ENCODE peak calls at places on chromosome 19, in five cellular contexts. C is Peyer's patch, H is heart right ventricle, J is cardiac muscle cell, W is H9. L is an unnamed sample.

GRCh38 chr19:50921391-50922315 is 10.5 kb upstream of the KLK4 start:
- DNase-seq in W (no peak), C (no peak), H (no peak), J (no peak), L (no peak)

GRCh38 chr19:47765522-47766358 is 12.8 kb upstream of the SELENOW start:
- DNase-seq in J (peak; percentile 72), C (no peak), H (peak; percentile 80), W (peak; percentile 87), L (peak; percentile 75)

GRCh38 chr19:47176071-47176626 is 45.5 kb downstream of the SAE1 start:
- DNase-seq in C (no peak), J (peak; percentile 65), H (no peak), W (no peak), L (no peak)

GRCh38 chr19:1026189-1027019 is at the start of gene CNN2:
- DNase-seq in H (peak; percentile 82), C (peak; percentile 82), W (peak; percentile 87), J (peak; percentile 91), L (peak; percentile 84)

GRCh38 chr19:19661141-19661674 is 2.3 kb downstream of the ATP13A1 start:
- DNase-seq in J (no peak), W (peak; percentile 24), H (no peak), C (no peak), L (no peak)

GRCh38 chr19:57778358-57778757 is 8.9 kb downstream of the ZNF586 start:
- DNase-seq in W (no peak), C (no peak), J (no peak), H (no peak), L (no peak)

GRCh38 chr19:58560007-58560887 is 1.8 kb upstream of the UBE2M start:
- DNase-seq in W (no peak), J (no peak), H (no peak), C (no peak), L (peak; percentile 13)

GRCh38 chr19:50899549-50899948 is 11.6 kb downstream of the KLK4 start:
- DNase-seq in H (no peak), J (no peak), C (no peak), W (no peak), L (no peak)

GRCh38 chr19:13094285-13094595 is 8.4 kb downstream of the LYL1 start:
- DNase-seq in H (peak; percentile 46), C (no peak), W (no peak), J (no peak), L (no peak)

GRCh38 chr19:5823579-5824281 is 15.8 kb downstream of the FUT6 start:
- DNase-seq in H (no peak), C (no peak), J (no peak), W (peak; percentile 74), L (no peak)

GRCh38 chr19:2719910-2720776 is 1.0 kb downstream of the DIRAS1 start:
- DNase-seq in J (peak; percentile 17), W (peak; percentile 63), H (peak; percentile 50), C (no peak), L (peak; percentile 60)

GRCh38 chr19:19606021-19606420 is 12.5 kb downstream of the PBX4 start:
- DNase-seq in J (no peak), W (no peak), C (no peak), H (no peak), L (no peak)

GRCh38 chr19:50268046-50268445 is 61.1 kb downstream of the KCNC3 start:
- DNase-seq in J (peak; percentile 13), W (no peak), H (no peak), C (no peak), L (no peak)

DNA sequence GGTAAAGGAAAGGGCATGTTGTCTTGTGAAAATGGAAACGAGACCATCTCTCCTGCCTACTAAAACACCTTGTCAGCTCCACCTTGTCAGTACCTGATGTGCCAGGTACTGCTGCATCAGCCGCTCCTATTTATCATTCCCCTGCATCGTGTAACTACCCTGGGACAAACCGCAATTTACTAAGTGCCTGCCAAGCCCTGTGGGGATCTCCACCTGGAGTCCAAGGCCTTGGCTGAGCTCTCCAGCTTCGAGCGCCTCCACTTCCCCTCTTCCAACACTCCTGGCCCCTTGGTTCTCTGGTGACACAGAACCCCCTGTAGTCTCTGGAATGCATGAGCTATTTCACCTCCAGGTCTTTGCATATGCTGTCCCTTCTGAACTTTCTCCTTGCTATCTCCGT is 25.9 kb upstream of the CCNP start:
- DNase-seq in H (no peak), C (no peak), W (peak; percentile 55), J (no peak), L (no peak)
- TF ChIP-seq CTCF in H (no peak), C (no peak), W (no peak), J (no peak), L (no peak)

GRCh38 chr19:38060346-38060745 is 153.3 kb downstream of the SIPA1L3 start:
- DNase-seq in H (no peak), J (no peak), C (no peak), W (no peak), L (no peak)

GRCh38 chr19:38059897-38060296 is 152.9 kb downstream of the SIPA1L3 start:
- DNase-seq in W (no peak), H (no peak), J (peak; percentile 30), C (peak; percentile 49), L (no peak)

GRCh38 chr19:38055655-38056521 is 148.9 kb downstream of the SIPA1L3 start:
- DNase-seq in C (no peak), H (no peak), J (no peak), W (no peak), L (no peak)

GRCh38 chr19:38056646-38057045 is 149.6 kb downstream of the SIPA1L3 start:
- DNase-seq in J (no peak), C (no peak), W (no peak), H (no peak), L (no peak)

DNA sequence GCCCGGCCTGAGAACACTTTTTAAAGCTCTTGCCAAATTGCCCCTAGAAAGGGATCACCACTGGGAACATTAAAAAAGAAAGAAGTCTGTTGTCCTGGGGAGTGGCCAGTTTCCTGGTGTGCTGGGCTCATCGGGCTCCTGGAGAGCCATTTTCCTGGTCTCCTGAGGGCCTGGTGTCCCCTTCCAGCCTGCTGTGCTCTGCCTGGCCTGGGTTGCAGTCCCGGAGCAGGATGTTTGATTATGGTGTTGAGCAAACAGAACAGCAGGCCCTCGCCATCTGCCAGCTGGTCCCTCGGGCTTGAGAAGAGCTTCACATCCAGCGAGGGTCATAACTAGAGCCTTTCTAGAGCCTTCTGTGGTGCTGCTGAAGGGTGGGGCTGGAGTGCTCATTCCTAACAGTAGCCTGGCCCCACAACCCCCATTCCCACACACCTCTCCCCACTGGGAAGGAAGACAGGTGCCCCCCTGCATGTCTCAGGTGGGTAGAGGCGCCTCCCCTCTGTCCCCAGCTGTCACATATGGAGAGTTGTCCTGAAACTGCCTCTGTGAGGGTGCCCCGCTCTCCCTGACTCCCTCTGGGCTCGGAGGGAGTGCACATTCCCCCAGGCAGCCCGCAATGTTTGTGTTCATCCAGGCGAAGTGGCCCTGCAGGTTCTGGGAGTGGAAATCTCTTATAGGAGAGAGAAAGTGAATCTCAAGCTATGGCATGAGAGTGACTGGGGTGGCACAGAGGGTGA is 151.1 kb downstream of the SIPA1L3 start:
- DNase-seq in C (no peak), W (no peak), J (no peak), H (no peak), L (no peak)
- H3K4me1 ChIP-seq in C (peaks cover 12% of the 10 kb centered on the region), W (peaks cover 16% of the 10 kb centered on the region), J (peaks cover 2% of the 10 kb centered on the region), H (peaks cover 10% of the 10 kb centered on the region), L (peaks cover 4% of the 10 kb centered on the region)

GRCh38 chr19:15245370-15246197 is 13.3 kb upstream of the EPHX3 start:
- DNase-seq in J (no peak), C (no peak), H (no peak), W (no peak), L (no peak)
- H3K27ac ChIP-seq in J (peak overlapping the region; percentile 23), C (no peak overlapping the region), H (peak overlapping the region; percentile 94), W (no peak overlapping the region), L (peak overlapping the region; percentile 96)

GRCh38 chr19:16025108-16026101 is 50.9 kb upstream of the TPM4 start:
- DNase-seq in J (peak; percentile 59), C (no peak), H (no peak), W (peak; percentile 82), L (no peak)
- TF ChIP-seq CTCF in J (peak; percentile 61), C (peak; percentile 47), H (no peak), W (no peak), L (peak; percentile 39)

GRCh38 chr19:15249912-15250634 is 17.8 kb upstream of the EPHX3 start:
- DNase-seq in C (no peak), J (peak; percentile 94), W (no peak), H (peak; percentile 75), L (peak; percentile 65)
- H3K4me1 ChIP-seq in C (peaks cover 58% of the 10 kb centered on the region), J (no peaks in the 10 kb centered on the region), W (no peaks in the 10 kb centered on the region), H (peaks cover 93% of the 10 kb centered on the region), L (peaks cover 96% of the 10 kb centered on the region)

GRCh38 chr19:11198769-11199469 is 1.6 kb upstream of the KANK2 start:
- DNase-seq in H (no peak), C (no peak), J (no peak), W (no peak), L (no peak)

GRCh38 chr19:11195681-11196080 is 1.7 kb downstream of the KANK2 start:
- DNase-seq in J (no peak), H (no peak), C (no peak), W (no peak), L (no peak)

GRCh38 chr19:11196406-11197287 is 698 bp downstream of the KANK2 start:
- DNase-seq in W (no peak), C (no peak), J (peak; percentile 50), H (peak; percentile 67), L (peak; percentile 56)

GRCh38 chr19:11198175-11198534 is 810 bp upstream of the KANK2 start:
- DNase-seq in C (no peak), W (no peak), J (no peak), H (no peak), L (no peak)

DNA sequence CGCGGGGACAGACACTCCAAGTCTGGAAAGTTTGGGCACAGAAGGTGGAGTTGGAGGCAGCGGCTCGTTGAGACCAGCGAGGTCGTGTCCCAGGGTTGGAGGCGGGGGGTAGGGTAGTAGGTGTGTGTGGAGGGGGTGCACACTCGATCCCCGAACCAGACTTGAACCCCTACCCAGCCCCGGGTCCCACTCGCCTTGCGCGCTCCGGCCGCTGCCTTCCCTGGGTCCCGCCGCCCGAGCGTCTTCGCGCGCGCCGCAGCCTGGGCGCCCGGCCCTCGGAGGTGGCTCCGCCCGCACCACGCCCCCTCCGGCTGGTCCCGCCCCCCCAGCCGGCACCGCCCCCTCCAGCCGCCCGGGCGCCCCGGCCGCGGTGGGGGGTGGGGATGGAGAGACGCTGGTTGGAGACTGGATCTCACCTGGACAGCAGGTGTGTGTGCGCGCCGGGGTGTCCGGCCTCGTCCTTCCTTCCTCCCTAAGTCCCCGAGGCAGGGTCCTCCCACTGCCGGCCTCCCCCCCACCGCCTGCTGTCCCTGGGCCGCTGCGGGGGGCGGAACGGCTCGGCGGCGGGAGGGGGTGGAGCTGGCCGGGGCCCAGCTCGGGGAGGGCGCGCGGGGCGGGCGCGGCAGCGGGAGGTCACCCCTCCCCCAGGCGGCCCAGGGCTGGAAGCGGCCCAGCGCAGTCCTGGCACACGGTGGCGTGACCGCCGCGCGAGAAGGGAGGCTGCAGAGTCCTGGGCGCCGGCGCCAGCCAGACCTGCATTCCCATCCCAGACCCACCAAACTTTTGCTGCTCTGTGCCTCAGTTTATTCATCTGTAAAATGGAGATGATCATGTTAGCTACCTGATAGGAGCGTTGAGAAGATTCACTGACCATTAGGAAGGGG is at the start of gene KANK2:
- DNase-seq in W (peak; percentile 87), H (peak; percentile 91), C (peak; percentile 67), J (peak; percentile 85), L (peak; percentile 88)
- H3K27ac ChIP-seq in W (no peak within 1 kb of the TSS), H (peak within 1 kb of the TSS; percentile 98), C (peak within 1 kb of the TSS; percentile 93), J (peak within 1 kb of the TSS; percentile 21), L (peak within 1 kb of the TSS; percentile 95)

L was measured in left ventricle myocardium inferior.